ENCODE peak calls at places on chromosomes 4 and X, in eight cellular contexts. One of them, this sample, is unnamed.

GRCh38 chrX:2677764-2678163 is 13.3 kb upstream of the CD99 start:
- DNase-seq in NAMALWA: no peak
- DNase-seq in stimulated activated CD4-positive, alpha-beta T cell treated with anti-CD3 and anti-CD28 coated beads, TNF-alpha, amount 100 ng/mL, for 1 hour: no peak
- DNase-seq in skeletal muscle cell: peak; percentile 94
- DNase-seq in T-helper 9 cell: no peak
- DNase-seq in activated naive CD8-positive, alpha-beta T cell treated with anti-CD3 and anti-CD28 coated beads for 36 hours: no peak
- DNase-seq in left ventricle myocardium superior: peak; percentile 85
- DNase-seq in activated naive CD4-positive, alpha-beta T cell treated with anti-CD3 and anti-CD28 coated beads, Interleukin-2, amount 50 U/mL, for 72 hours: no peak
- DNase-seq in this sample: no peak

GRCh38 chr4:78953231-78953630 is 14.0 kb upstream of the PAQR3 start:
- DNase-seq in activated naive CD8-positive, alpha-beta T cell treated with anti-CD3 and anti-CD28 coated beads for 36 hours: no peak
- DNase-seq in T-helper 9 cell: no peak
- DNase-seq in NAMALWA: no peak
- DNase-seq in stimulated activated CD4-positive, alpha-beta T cell treated with anti-CD3 and anti-CD28 coated beads, TNF-alpha, amount 100 ng/mL, for 1 hour: no peak
- DNase-seq in activated naive CD4-positive, alpha-beta T cell treated with anti-CD3 and anti-CD28 coated beads, Interleukin-2, amount 50 U/mL, for 72 hours: no peak
- DNase-seq in skeletal muscle cell: no peak
- DNase-seq in left ventricle myocardium superior: no peak
- DNase-seq in this sample: no peak

GRCh38 chr4:54050214-54050904 is 14.0 kb downstream of the CHIC2 start:
- DNase-seq in NAMALWA: no peak
- DNase-seq in skeletal muscle cell: no peak
- DNase-seq in activated naive CD4-positive, alpha-beta T cell treated with anti-CD3 and anti-CD28 coated beads, Interleukin-2, amount 50 U/mL, for 72 hours: no peak
- DNase-seq in T-helper 9 cell: no peak
- DNase-seq in stimulated activated CD4-positive, alpha-beta T cell treated with anti-CD3 and anti-CD28 coated beads, TNF-alpha, amount 100 ng/mL, for 1 hour: no peak
- DNase-seq in activated naive CD8-positive, alpha-beta T cell treated with anti-CD3 and anti-CD28 coated beads for 36 hours: no peak
- DNase-seq in left ventricle myocardium superior: no peak
- DNase-seq in this sample: no peak

GRCh38 chrX:80285131-80285773 is 135.0 kb upstream of the TENT5D start:
- DNase-seq in skeletal muscle cell: no peak
- DNase-seq in stimulated activated CD4-positive, alpha-beta T cell treated with anti-CD3 and anti-CD28 coated beads, TNF-alpha, amount 100 ng/mL, for 1 hour: no peak
- DNase-seq in T-helper 9 cell: no peak
- DNase-seq in activated naive CD8-positive, alpha-beta T cell treated with anti-CD3 and anti-CD28 coated beads for 36 hours: no peak
- DNase-seq in left ventricle myocardium superior: no peak
- DNase-seq in NAMALWA: peak; percentile 24
- DNase-seq in activated naive CD4-positive, alpha-beta T cell treated with anti-CD3 and anti-CD28 coated beads, Interleukin-2, amount 50 U/mL, for 72 hours: no peak
- DNase-seq in this sample: no peak

GRCh38 chr4:14334166-14334565 is 668.1 kb upstream of the CPEB2 start:
- DNase-seq in skeletal muscle cell: no peak
- DNase-seq in activated naive CD8-positive, alpha-beta T cell treated with anti-CD3 and anti-CD28 coated beads for 36 hours: no peak
- DNase-seq in stimulated activated CD4-positive, alpha-beta T cell treated with anti-CD3 and anti-CD28 coated beads, TNF-alpha, amount 100 ng/mL, for 1 hour: no peak
- DNase-seq in left ventricle myocardium superior: no peak
- DNase-seq in T-helper 9 cell: no peak
- DNase-seq in NAMALWA: no peak
- DNase-seq in activated naive CD4-positive, alpha-beta T cell treated with anti-CD3 and anti-CD28 coated beads, Interleukin-2, amount 50 U/mL, for 72 hours: no peak
- DNase-seq in this sample: no peak

GRCh38 chr4:8915201-8916200 is 43.9 kb upstream of the HMX1 start:
- DNase-seq in NAMALWA: no peak
- DNase-seq in left ventricle myocardium superior: peak; percentile 14
- DNase-seq in skeletal muscle cell: no peak
- DNase-seq in stimulated activated CD4-positive, alpha-beta T cell treated with anti-CD3 and anti-CD28 coated beads, TNF-alpha, amount 100 ng/mL, for 1 hour: no peak
- DNase-seq in activated naive CD8-positive, alpha-beta T cell treated with anti-CD3 and anti-CD28 coated beads for 36 hours: no peak
- DNase-seq in activated naive CD4-positive, alpha-beta T cell treated with anti-CD3 and anti-CD28 coated beads, Interleukin-2, amount 50 U/mL, for 72 hours: peak; percentile 1
- DNase-seq in T-helper 9 cell: no peak
- DNase-seq in this sample: no peak

GRCh38 chr4:37934096-37934495 is 26.1 kb upstream of the PTTG2 start:
- DNase-seq in activated naive CD4-positive, alpha-beta T cell treated with anti-CD3 and anti-CD28 coated beads, Interleukin-2, amount 50 U/mL, for 72 hours: no peak
- DNase-seq in NAMALWA: no peak
- DNase-seq in stimulated activated CD4-positive, alpha-beta T cell treated with anti-CD3 and anti-CD28 coated beads, TNF-alpha, amount 100 ng/mL, for 1 hour: no peak
- DNase-seq in T-helper 9 cell: no peak
- DNase-seq in activated naive CD8-positive, alpha-beta T cell treated with anti-CD3 and anti-CD28 coated beads for 36 hours: no peak
- DNase-seq in skeletal muscle cell: no peak
- DNase-seq in left ventricle myocardium superior: no peak
- DNase-seq in this sample: no peak

GRCh38 chrX:150887906-150888465 is 10.5 kb downstream of the CD99L2 start:
- DNase-seq in activated naive CD4-positive, alpha-beta T cell treated with anti-CD3 and anti-CD28 coated beads, Interleukin-2, amount 50 U/mL, for 72 hours: no peak
- DNase-seq in left ventricle myocardium superior: no peak
- DNase-seq in stimulated activated CD4-positive, alpha-beta T cell treated with anti-CD3 and anti-CD28 coated beads, TNF-alpha, amount 100 ng/mL, for 1 hour: no peak
- DNase-seq in skeletal muscle cell: peak; percentile 47
- DNase-seq in activated naive CD8-positive, alpha-beta T cell treated with anti-CD3 and anti-CD28 coated beads for 36 hours: no peak
- DNase-seq in NAMALWA: no peak
- DNase-seq in T-helper 9 cell: no peak
- DNase-seq in this sample: no peak

GRCh38 chrX:85004255-85004654 is 578 bp downstream of the APOOL start:
- DNase-seq in T-helper 9 cell: no peak
- DNase-seq in activated naive CD8-positive, alpha-beta T cell treated with anti-CD3 and anti-CD28 coated beads for 36 hours: no peak
- DNase-seq in left ventricle myocardium superior: no peak
- DNase-seq in activated naive CD4-positive, alpha-beta T cell treated with anti-CD3 and anti-CD28 coated beads, Interleukin-2, amount 50 U/mL, for 72 hours: no peak
- DNase-seq in NAMALWA: no peak
- DNase-seq in skeletal muscle cell: no peak
- DNase-seq in stimulated activated CD4-positive, alpha-beta T cell treated with anti-CD3 and anti-CD28 coated beads, TNF-alpha, amount 100 ng/mL, for 1 hour: no peak
- DNase-seq in this sample: no peak

GRCh38 chr4:169098054-169098896 is 88.2 kb upstream of the CBR4 start:
- DNase-seq in skeletal muscle cell: no peak
- DNase-seq in stimulated activated CD4-positive, alpha-beta T cell treated with anti-CD3 and anti-CD28 coated beads, TNF-alpha, amount 100 ng/mL, for 1 hour: no peak
- DNase-seq in activated naive CD8-positive, alpha-beta T cell treated with anti-CD3 and anti-CD28 coated beads for 36 hours: no peak
- DNase-seq in T-helper 9 cell: no peak
- DNase-seq in left ventricle myocardium superior: no peak
- DNase-seq in activated naive CD4-positive, alpha-beta T cell treated with anti-CD3 and anti-CD28 coated beads, Interleukin-2, amount 50 U/mL, for 72 hours: no peak
- DNase-seq in NAMALWA: peak; percentile 26
- DNase-seq in this sample: no peak

GRCh38 chr4:174358823-174359222 is 75.1 kb downstream of the CEP44 start:
- DNase-seq in T-helper 9 cell: no peak
- DNase-seq in activated naive CD4-positive, alpha-beta T cell treated with anti-CD3 and anti-CD28 coated beads, Interleukin-2, amount 50 U/mL, for 72 hours: peak; percentile 19
- DNase-seq in stimulated activated CD4-positive, alpha-beta T cell treated with anti-CD3 and anti-CD28 coated beads, TNF-alpha, amount 100 ng/mL, for 1 hour: no peak
- DNase-seq in left ventricle myocardium superior: no peak
- DNase-seq in skeletal muscle cell: peak; percentile 58
- DNase-seq in activated naive CD8-positive, alpha-beta T cell treated with anti-CD3 and anti-CD28 coated beads for 36 hours: no peak
- DNase-seq in NAMALWA: no peak
- DNase-seq in this sample: no peak

GRCh38 chr4:147786031-147786430 is 54.1 kb downstream of the ARHGAP10 start:
- DNase-seq in NAMALWA: peak; percentile 69
- DNase-seq in T-helper 9 cell: no peak
- DNase-seq in activated naive CD8-positive, alpha-beta T cell treated with anti-CD3 and anti-CD28 coated beads for 36 hours: no peak
- DNase-seq in stimulated activated CD4-positive, alpha-beta T cell treated with anti-CD3 and anti-CD28 coated beads, TNF-alpha, amount 100 ng/mL, for 1 hour: no peak
- DNase-seq in skeletal muscle cell: no peak
- DNase-seq in activated naive CD4-positive, alpha-beta T cell treated with anti-CD3 and anti-CD28 coated beads, Interleukin-2, amount 50 U/mL, for 72 hours: no peak
- DNase-seq in left ventricle myocardium superior: no peak
- DNase-seq in this sample: no peak

GRCh38 chr4:139934336-139934735 is 219.6 kb downstream of the MAML3 start:
- DNase-seq in T-helper 9 cell: no peak
- DNase-seq in NAMALWA: no peak
- DNase-seq in activated naive CD8-positive, alpha-beta T cell treated with anti-CD3 and anti-CD28 coated beads for 36 hours: no peak
- DNase-seq in stimulated activated CD4-positive, alpha-beta T cell treated with anti-CD3 and anti-CD28 coated beads, TNF-alpha, amount 100 ng/mL, for 1 hour: no peak
- DNase-seq in left ventricle myocardium superior: no peak
- DNase-seq in skeletal muscle cell: no peak
- DNase-seq in activated naive CD4-positive, alpha-beta T cell treated with anti-CD3 and anti-CD28 coated beads, Interleukin-2, amount 50 U/mL, for 72 hours: no peak
- DNase-seq in this sample: no peak

GRCh38 chr4:184168406-184169019 is 49.2 kb downstream of the ENPP6 start:
- DNase-seq in activated naive CD4-positive, alpha-beta T cell treated with anti-CD3 and anti-CD28 coated beads, Interleukin-2, amount 50 U/mL, for 72 hours: peak; percentile 80
- DNase-seq in activated naive CD8-positive, alpha-beta T cell treated with anti-CD3 and anti-CD28 coated beads for 36 hours: peak; percentile 70
- DNase-seq in NAMALWA: peak; percentile 52
- DNase-seq in skeletal muscle cell: no peak
- DNase-seq in T-helper 9 cell: peak; percentile 32
- DNase-seq in left ventricle myocardium superior: peak; percentile 88
- DNase-seq in stimulated activated CD4-positive, alpha-beta T cell treated with anti-CD3 and anti-CD28 coated beads, TNF-alpha, amount 100 ng/mL, for 1 hour: no peak
- DNase-seq in this sample: no peak

GRCh38 chr4:37917388-37917787 is 26.5 kb downstream of the TBC1D1 start:
- DNase-seq in skeletal muscle cell: no peak
- DNase-seq in activated naive CD8-positive, alpha-beta T cell treated with anti-CD3 and anti-CD28 coated beads for 36 hours: no peak
- DNase-seq in NAMALWA: no peak
- DNase-seq in stimulated activated CD4-positive, alpha-beta T cell treated with anti-CD3 and anti-CD28 coated beads, TNF-alpha, amount 100 ng/mL, for 1 hour: no peak
- DNase-seq in T-helper 9 cell: no peak
- DNase-seq in activated naive CD4-positive, alpha-beta T cell treated with anti-CD3 and anti-CD28 coated beads, Interleukin-2, amount 50 U/mL, for 72 hours: no peak
- DNase-seq in left ventricle myocardium superior: peak; percentile 52
- DNase-seq in this sample: no peak

GRCh38 chr4:8703401-8703696 is 110.8 kb downstream of the CPZ start:
- DNase-seq in NAMALWA: no peak
- DNase-seq in activated naive CD4-positive, alpha-beta T cell treated with anti-CD3 and anti-CD28 coated beads, Interleukin-2, amount 50 U/mL, for 72 hours: no peak
- DNase-seq in stimulated activated CD4-positive, alpha-beta T cell treated with anti-CD3 and anti-CD28 coated beads, TNF-alpha, amount 100 ng/mL, for 1 hour: no peak
- DNase-seq in activated naive CD8-positive, alpha-beta T cell treated with anti-CD3 and anti-CD28 coated beads for 36 hours: no peak
- DNase-seq in T-helper 9 cell: no peak
- DNase-seq in skeletal muscle cell: no peak
- DNase-seq in left ventricle myocardium superior: no peak
- DNase-seq in this sample: no peak

GRCh38 chr4:128394778-128395177 is 107.2 kb upstream of the PGRMC2 start:
- DNase-seq in NAMALWA: no peak
- DNase-seq in activated naive CD4-positive, alpha-beta T cell treated with anti-CD3 and anti-CD28 coated beads, Interleukin-2, amount 50 U/mL, for 72 hours: no peak
- DNase-seq in T-helper 9 cell: no peak
- DNase-seq in left ventricle myocardium superior: no peak
- DNase-seq in activated naive CD8-positive, alpha-beta T cell treated with anti-CD3 and anti-CD28 coated beads for 36 hours: no peak
- DNase-seq in skeletal muscle cell: no peak
- DNase-seq in stimulated activated CD4-positive, alpha-beta T cell treated with anti-CD3 and anti-CD28 coated beads, TNF-alpha, amount 100 ng/mL, for 1 hour: no peak
- DNase-seq in this sample: no peak

GRCh38 chr4:101256222-101256621 is 91.1 kb downstream of the PPP3CA start:
- DNase-seq in activated naive CD4-positive, alpha-beta T cell treated with anti-CD3 and anti-CD28 coated beads, Interleukin-2, amount 50 U/mL, for 72 hours: no peak
- DNase-seq in skeletal muscle cell: no peak
- DNase-seq in activated naive CD8-positive, alpha-beta T cell treated with anti-CD3 and anti-CD28 coated beads for 36 hours: no peak
- DNase-seq in left ventricle myocardium superior: no peak
- DNase-seq in T-helper 9 cell: no peak
- DNase-seq in stimulated activated CD4-positive, alpha-beta T cell treated with anti-CD3 and anti-CD28 coated beads, TNF-alpha, amount 100 ng/mL, for 1 hour: no peak
- DNase-seq in NAMALWA: no peak
- DNase-seq in this sample: no peak

GRCh38 chrX:2498781-2499302 is 1.9 kb downstream of the DHRSX start:
- DNase-seq in NAMALWA: no peak
- DNase-seq in T-helper 9 cell: no peak
- DNase-seq in activated naive CD4-positive, alpha-beta T cell treated with anti-CD3 and anti-CD28 coated beads, Interleukin-2, amount 50 U/mL, for 72 hours: no peak
- DNase-seq in left ventricle myocardium superior: peak; percentile 62
- DNase-seq in stimulated activated CD4-positive, alpha-beta T cell treated with anti-CD3 and anti-CD28 coated beads, TNF-alpha, amount 100 ng/mL, for 1 hour: no peak
- DNase-seq in activated naive CD8-positive, alpha-beta T cell treated with anti-CD3 and anti-CD28 coated beads for 36 hours: no peak
- DNase-seq in skeletal muscle cell: no peak
- DNase-seq in this sample: no peak

GRCh38 chr4:76898385-76898692 is 395 bp upstream of the SOWAHB start:
- DNase-seq in left ventricle myocardium superior: no peak
- DNase-seq in skeletal muscle cell: no peak
- DNase-seq in activated naive CD8-positive, alpha-beta T cell treated with anti-CD3 and anti-CD28 coated beads for 36 hours: no peak
- DNase-seq in NAMALWA: no peak
- DNase-seq in T-helper 9 cell: no peak
- DNase-seq in activated naive CD4-positive, alpha-beta T cell treated with anti-CD3 and anti-CD28 coated beads, Interleukin-2, amount 50 U/mL, for 72 hours: no peak
- DNase-seq in stimulated activated CD4-positive, alpha-beta T cell treated with anti-CD3 and anti-CD28 coated beads, TNF-alpha, amount 100 ng/mL, for 1 hour: no peak
- DNase-seq in this sample: no peak

GRCh38 chr4:53589511-53589910 is 1.8 kb downstream of the LNX1 start:
- DNase-seq in left ventricle myocardium superior: no peak
- DNase-seq in NAMALWA: no peak
- DNase-seq in activated naive CD8-positive, alpha-beta T cell treated with anti-CD3 and anti-CD28 coated beads for 36 hours: no peak
- DNase-seq in stimulated activated CD4-positive, alpha-beta T cell treated with anti-CD3 and anti-CD28 coated beads, TNF-alpha, amount 100 ng/mL, for 1 hour: no peak
- DNase-seq in skeletal muscle cell: no peak
- DNase-seq in activated naive CD4-positive, alpha-beta T cell treated with anti-CD3 and anti-CD28 coated beads, Interleukin-2, amount 50 U/mL, for 72 hours: no peak
- DNase-seq in T-helper 9 cell: no peak
- DNase-seq in this sample: no peak

GRCh38 chrX:130771230-130771629 is 131.8 kb downstream of the ENOX2 start:
- DNase-seq in activated naive CD8-positive, alpha-beta T cell treated with anti-CD3 and anti-CD28 coated beads for 36 hours: no peak
- DNase-seq in skeletal muscle cell: no peak
- DNase-seq in T-helper 9 cell: no peak
- DNase-seq in stimulated activated CD4-positive, alpha-beta T cell treated with anti-CD3 and anti-CD28 coated beads, TNF-alpha, amount 100 ng/mL, for 1 hour: no peak
- DNase-seq in activated naive CD4-positive, alpha-beta T cell treated with anti-CD3 and anti-CD28 coated beads, Interleukin-2, amount 50 U/mL, for 72 hours: no peak
- DNase-seq in left ventricle myocardium superior: no peak
- DNase-seq in NAMALWA: no peak
- DNase-seq in this sample: no peak

GRCh38 chr4:23819041-23819511 is 70.8 kb downstream of the PPARGC1A start:
- DNase-seq in skeletal muscle cell: no peak
- DNase-seq in activated naive CD8-positive, alpha-beta T cell treated with anti-CD3 and anti-CD28 coated beads for 36 hours: no peak
- DNase-seq in left ventricle myocardium superior: peak; percentile 62
- DNase-seq in stimulated activated CD4-positive, alpha-beta T cell treated with anti-CD3 and anti-CD28 coated beads, TNF-alpha, amount 100 ng/mL, for 1 hour: no peak
- DNase-seq in activated naive CD4-positive, alpha-beta T cell treated with anti-CD3 and anti-CD28 coated beads, Interleukin-2, amount 50 U/mL, for 72 hours: no peak
- DNase-seq in NAMALWA: no peak
- DNase-seq in T-helper 9 cell: no peak
- DNase-seq in this sample: no peak

GRCh38 chrX:63128509-63128908 is 222.6 kb downstream of the SPIN4 start:
- DNase-seq in stimulated activated CD4-positive, alpha-beta T cell treated with anti-CD3 and anti-CD28 coated beads, TNF-alpha, amount 100 ng/mL, for 1 hour: no peak
- DNase-seq in T-helper 9 cell: no peak
- DNase-seq in left ventricle myocardium superior: no peak
- DNase-seq in activated naive CD4-positive, alpha-beta T cell treated with anti-CD3 and anti-CD28 coated beads, Interleukin-2, amount 50 U/mL, for 72 hours: peak; percentile 7
- DNase-seq in NAMALWA: peak; percentile 51
- DNase-seq in activated naive CD8-positive, alpha-beta T cell treated with anti-CD3 and anti-CD28 coated beads for 36 hours: no peak
- DNase-seq in skeletal muscle cell: no peak
- DNase-seq in this sample: no peak

GRCh38 chr4:36316544-36317082 is 35.2 kb downstream of the DTHD1 start:
- DNase-seq in stimulated activated CD4-positive, alpha-beta T cell treated with anti-CD3 and anti-CD28 coated beads, TNF-alpha, amount 100 ng/mL, for 1 hour: no peak
- DNase-seq in NAMALWA: no peak
- DNase-seq in T-helper 9 cell: no peak
- DNase-seq in activated naive CD4-positive, alpha-beta T cell treated with anti-CD3 and anti-CD28 coated beads, Interleukin-2, amount 50 U/mL, for 72 hours: no peak
- DNase-seq in left ventricle myocardium superior: no peak
- DNase-seq in skeletal muscle cell: no peak
- DNase-seq in activated naive CD8-positive, alpha-beta T cell treated with anti-CD3 and anti-CD28 coated beads for 36 hours: no peak
- DNase-seq in this sample: no peak

GRCh38 chrX:68190799-68191198 is 242.5 kb downstream of the OPHN1 start:
- DNase-seq in T-helper 9 cell: no peak
- DNase-seq in stimulated activated CD4-positive, alpha-beta T cell treated with anti-CD3 and anti-CD28 coated beads, TNF-alpha, amount 100 ng/mL, for 1 hour: no peak
- DNase-seq in NAMALWA: no peak
- DNase-seq in activated naive CD8-positive, alpha-beta T cell treated with anti-CD3 and anti-CD28 coated beads for 36 hours: no peak
- DNase-seq in activated naive CD4-positive, alpha-beta T cell treated with anti-CD3 and anti-CD28 coated beads, Interleukin-2, amount 50 U/mL, for 72 hours: no peak
- DNase-seq in skeletal muscle cell: no peak
- DNase-seq in left ventricle myocardium superior: no peak
- DNase-seq in this sample: no peak

GRCh38 chrX:15930585-15930984 is 76.0 kb upstream of the AP1S2 start:
- DNase-seq in activated naive CD8-positive, alpha-beta T cell treated with anti-CD3 and anti-CD28 coated beads for 36 hours: no peak
- DNase-seq in NAMALWA: peak; percentile 19
- DNase-seq in left ventricle myocardium superior: no peak
- DNase-seq in T-helper 9 cell: no peak
- DNase-seq in activated naive CD4-positive, alpha-beta T cell treated with anti-CD3 and anti-CD28 coated beads, Interleukin-2, amount 50 U/mL, for 72 hours: no peak
- DNase-seq in skeletal muscle cell: no peak
- DNase-seq in stimulated activated CD4-positive, alpha-beta T cell treated with anti-CD3 and anti-CD28 coated beads, TNF-alpha, amount 100 ng/mL, for 1 hour: no peak
- DNase-seq in this sample: no peak

GRCh38 chr4:147440442-147440841 is 40.5 kb upstream of the EDNRA start:
- DNase-seq in activated naive CD8-positive, alpha-beta T cell treated with anti-CD3 and anti-CD28 coated beads for 36 hours: no peak
- DNase-seq in NAMALWA: no peak
- DNase-seq in activated naive CD4-positive, alpha-beta T cell treated with anti-CD3 and anti-CD28 coated beads, Interleukin-2, amount 50 U/mL, for 72 hours: no peak
- DNase-seq in skeletal muscle cell: no peak
- DNase-seq in T-helper 9 cell: no peak
- DNase-seq in left ventricle myocardium superior: no peak
- DNase-seq in stimulated activated CD4-positive, alpha-beta T cell treated with anti-CD3 and anti-CD28 coated beads, TNF-alpha, amount 100 ng/mL, for 1 hour: no peak
- DNase-seq in this sample: no peak

GRCh38 chrX:118324588-118324987 is 21.3 kb upstream of the WDR44 start:
- DNase-seq in NAMALWA: no peak
- DNase-seq in left ventricle myocardium superior: no peak
- DNase-seq in activated naive CD8-positive, alpha-beta T cell treated with anti-CD3 and anti-CD28 coated beads for 36 hours: no peak
- DNase-seq in activated naive CD4-positive, alpha-beta T cell treated with anti-CD3 and anti-CD28 coated beads, Interleukin-2, amount 50 U/mL, for 72 hours: no peak
- DNase-seq in T-helper 9 cell: no peak
- DNase-seq in stimulated activated CD4-positive, alpha-beta T cell treated with anti-CD3 and anti-CD28 coated beads, TNF-alpha, amount 100 ng/mL, for 1 hour: no peak
- DNase-seq in skeletal muscle cell: no peak
- DNase-seq in this sample: no peak

GRCh38 chr4:98929341-98930267 is 671 bp upstream of the EIF4E start:
- DNase-seq in stimulated activated CD4-positive, alpha-beta T cell treated with anti-CD3 and anti-CD28 coated beads, TNF-alpha, amount 100 ng/mL, for 1 hour: no peak
- DNase-seq in left ventricle myocardium superior: peak; percentile 59
- DNase-seq in skeletal muscle cell: peak; percentile 92
- DNase-seq in activated naive CD8-positive, alpha-beta T cell treated with anti-CD3 and anti-CD28 coated beads for 36 hours: peak; percentile 60
- DNase-seq in activated naive CD4-positive, alpha-beta T cell treated with anti-CD3 and anti-CD28 coated beads, Interleukin-2, amount 50 U/mL, for 72 hours: peak; percentile 62
- DNase-seq in T-helper 9 cell: peak; percentile 17
- DNase-seq in NAMALWA: peak; percentile 59
- DNase-seq in this sample: no peak

GRCh38 chrX:23332888-23333821 is 1.5 kb upstream of the PTCHD1 start:
- DNase-seq in T-helper 9 cell: no peak
- DNase-seq in skeletal muscle cell: no peak
- DNase-seq in activated naive CD8-positive, alpha-beta T cell treated with anti-CD3 and anti-CD28 coated beads for 36 hours: no peak
- DNase-seq in left ventricle myocardium superior: no peak
- DNase-seq in NAMALWA: no peak
- DNase-seq in activated naive CD4-positive, alpha-beta T cell treated with anti-CD3 and anti-CD28 coated beads, Interleukin-2, amount 50 U/mL, for 72 hours: no peak
- DNase-seq in stimulated activated CD4-positive, alpha-beta T cell treated with anti-CD3 and anti-CD28 coated beads, TNF-alpha, amount 100 ng/mL, for 1 hour: no peak
- DNase-seq in this sample: no peak

GRCh38 chr4:11073621-11074051 is 355.1 kb downstream of the HS3ST1 start:
- DNase-seq in skeletal muscle cell: peak; percentile 43
- DNase-seq in T-helper 9 cell: no peak
- DNase-seq in left ventricle myocardium superior: peak; percentile 71
- DNase-seq in activated naive CD8-positive, alpha-beta T cell treated with anti-CD3 and anti-CD28 coated beads for 36 hours: no peak
- DNase-seq in activated naive CD4-positive, alpha-beta T cell treated with anti-CD3 and anti-CD28 coated beads, Interleukin-2, amount 50 U/mL, for 72 hours: no peak
- DNase-seq in stimulated activated CD4-positive, alpha-beta T cell treated with anti-CD3 and anti-CD28 coated beads, TNF-alpha, amount 100 ng/mL, for 1 hour: no peak
- DNase-seq in NAMALWA: no peak
- DNase-seq in this sample: no peak

GRCh38 chr4:98446499-98447375 is 185.6 kb downstream of the RAP1GDS1 start:
- DNase-seq in activated naive CD4-positive, alpha-beta T cell treated with anti-CD3 and anti-CD28 coated beads, Interleukin-2, amount 50 U/mL, for 72 hours: peak; percentile 35
- DNase-seq in left ventricle myocardium superior: no peak
- DNase-seq in NAMALWA: peak; percentile 45
- DNase-seq in T-helper 9 cell: peak; percentile 41
- DNase-seq in activated naive CD8-positive, alpha-beta T cell treated with anti-CD3 and anti-CD28 coated beads for 36 hours: peak; percentile 66
- DNase-seq in stimulated activated CD4-positive, alpha-beta T cell treated with anti-CD3 and anti-CD28 coated beads, TNF-alpha, amount 100 ng/mL, for 1 hour: no peak
- DNase-seq in skeletal muscle cell: peak; percentile 77
- DNase-seq in this sample: no peak

This sample was measured in D721Med.